ENCODE peak calls at places on chromosomes 16 and 17, in nine cellular contexts. One of them, this sample, is unnamed.

GRCh38 chr16:4415538-4416199 is 727 bp downstream of the CORO7 start:
- DNase-seq in activated CD8-positive, alpha-beta T cell treated with anti-CD3 and anti-CD28 coated beads for 36 hours: peak
- DNase-seq in ovary: no peak
- DNase-seq in testis: peak
- DNase-seq in AG10803: no peak
- DNase-seq in psoas muscle: peak
- DNase-seq in GM12865: peak
- DNase-seq in prostate gland: peak
- DNase-seq in hepatocyte: peak
- DNase-seq in this sample: no peak

GRCh38 chr16:69039333-69039941 is 66.0 kb upstream of the HAS3 start:
- DNase-seq in activated CD8-positive, alpha-beta T cell treated with anti-CD3 and anti-CD28 coated beads for 36 hours: no peak
- DNase-seq in ovary: no peak
- DNase-seq in testis: no peak
- DNase-seq in AG10803: no peak
- DNase-seq in psoas muscle: no peak
- DNase-seq in GM12865: no peak
- DNase-seq in prostate gland: no peak
- DNase-seq in hepatocyte: no peak
- DNase-seq in this sample: no peak

GRCh38 chr16:71426069-71426879 is 15.6 kb downstream of the TLE7 start:
- DNase-seq in activated CD8-positive, alpha-beta T cell treated with anti-CD3 and anti-CD28 coated beads for 36 hours: peak
- DNase-seq in ovary: peak
- DNase-seq in testis: peak
- DNase-seq in AG10803: peak
- DNase-seq in psoas muscle: no peak
- DNase-seq in GM12865: peak
- DNase-seq in prostate gland: peak
- DNase-seq in hepatocyte: peak
- DNase-seq in this sample: peak

GRCh38 chr16:89031715-89032659 is 55.0 kb upstream of the CBFA2T3 start:
- DNase-seq in activated CD8-positive, alpha-beta T cell treated with anti-CD3 and anti-CD28 coated beads for 36 hours: peak
- DNase-seq in ovary: no peak
- DNase-seq in testis: no peak
- DNase-seq in AG10803: no peak
- DNase-seq in psoas muscle: peak
- DNase-seq in GM12865: peak
- DNase-seq in prostate gland: no peak
- DNase-seq in hepatocyte: no peak
- DNase-seq in this sample: no peak

GRCh38 chr17:6305613-6306360 is 129.1 kb downstream of the AIPL1 start:
- DNase-seq in activated CD8-positive, alpha-beta T cell treated with anti-CD3 and anti-CD28 coated beads for 36 hours: no peak
- DNase-seq in ovary: no peak
- DNase-seq in testis: no peak
- DNase-seq in AG10803: no peak
- DNase-seq in psoas muscle: no peak
- DNase-seq in GM12865: no peak
- DNase-seq in prostate gland: no peak
- DNase-seq in hepatocyte: no peak
- DNase-seq in this sample: no peak

GRCh38 chr16:49461517-49461951 is 87.9 kb downstream of the C16orf78 start:
- DNase-seq in activated CD8-positive, alpha-beta T cell treated with anti-CD3 and anti-CD28 coated beads for 36 hours: no peak
- DNase-seq in ovary: no peak
- DNase-seq in testis: no peak
- DNase-seq in AG10803: no peak
- DNase-seq in psoas muscle: peak
- DNase-seq in GM12865: no peak
- DNase-seq in prostate gland: no peak
- DNase-seq in hepatocyte: no peak
- DNase-seq in this sample: no peak

GRCh38 chr17:16040710-16041251 is 41.2 kb downstream of the TTC19 start:
- DNase-seq in activated CD8-positive, alpha-beta T cell treated with anti-CD3 and anti-CD28 coated beads for 36 hours: no peak
- DNase-seq in ovary: peak
- DNase-seq in testis: peak
- DNase-seq in AG10803: peak
- DNase-seq in psoas muscle: no peak
- DNase-seq in GM12865: no peak
- DNase-seq in prostate gland: no peak
- DNase-seq in hepatocyte: peak
- DNase-seq in this sample: no peak

GRCh38 chr17:72523491-72523890 is 402.7 kb downstream of the SOX9 start:
- DNase-seq in activated CD8-positive, alpha-beta T cell treated with anti-CD3 and anti-CD28 coated beads for 36 hours: no peak
- DNase-seq in ovary: no peak
- DNase-seq in testis: no peak
- DNase-seq in AG10803: no peak
- DNase-seq in psoas muscle: no peak
- DNase-seq in GM12865: no peak
- DNase-seq in prostate gland: no peak
- DNase-seq in hepatocyte: no peak
- DNase-seq in this sample: no peak

GRCh38 chr17:8997994-8998628 is 23.2 kb upstream of the NTN1 start:
- DNase-seq in activated CD8-positive, alpha-beta T cell treated with anti-CD3 and anti-CD28 coated beads for 36 hours: peak
- DNase-seq in ovary: no peak
- DNase-seq in testis: peak
- DNase-seq in AG10803: peak
- DNase-seq in psoas muscle: peak
- DNase-seq in GM12865: peak
- DNase-seq in prostate gland: no peak
- DNase-seq in hepatocyte: peak
- DNase-seq in this sample: peak

GRCh38 chr17:73697872-73698271 is 53.6 kb upstream of the SDK2 start:
- DNase-seq in activated CD8-positive, alpha-beta T cell treated with anti-CD3 and anti-CD28 coated beads for 36 hours: no peak
- DNase-seq in ovary: no peak
- DNase-seq in testis: no peak
- DNase-seq in AG10803: no peak
- DNase-seq in psoas muscle: no peak
- DNase-seq in GM12865: no peak
- DNase-seq in prostate gland: no peak
- DNase-seq in hepatocyte: peak
- DNase-seq in this sample: no peak

GRCh38 chr17:64357191-64357981 is 33.3 kb downstream of the PECAM1 start:
- DNase-seq in activated CD8-positive, alpha-beta T cell treated with anti-CD3 and anti-CD28 coated beads for 36 hours: no peak
- DNase-seq in ovary: no peak
- DNase-seq in testis: no peak
- DNase-seq in AG10803: peak
- DNase-seq in psoas muscle: peak
- DNase-seq in GM12865: no peak
- DNase-seq in prostate gland: no peak
- DNase-seq in hepatocyte: no peak
- DNase-seq in this sample: no peak
- TF ChIP-seq CTCF in activated CD8-positive, alpha-beta T cell treated with anti-CD3 and anti-CD28 coated beads for 36 hours: no peak
- TF ChIP-seq CTCF in ovary: no peak
- TF ChIP-seq CTCF in testis: no peak
- TF ChIP-seq CTCF in AG10803: no peak
- TF ChIP-seq CTCF in psoas muscle: no peak
- TF ChIP-seq CTCF in GM12865: no peak
- TF ChIP-seq CTCF in prostate gland: no peak
- TF ChIP-seq CTCF in hepatocyte: no peak
- TF ChIP-seq CTCF in this sample: no peak

GRCh38 chr16:8374586-8374985 is 215.7 kb downstream of the TMEM114 start:
- DNase-seq in activated CD8-positive, alpha-beta T cell treated with anti-CD3 and anti-CD28 coated beads for 36 hours: no peak
- DNase-seq in ovary: no peak
- DNase-seq in testis: no peak
- DNase-seq in AG10803: no peak
- DNase-seq in psoas muscle: no peak
- DNase-seq in GM12865: no peak
- DNase-seq in prostate gland: no peak
- DNase-seq in hepatocyte: no peak
- DNase-seq in this sample: no peak

GRCh38 chr16:8372141-8372540 is 218.2 kb downstream of the TMEM114 start:
- DNase-seq in activated CD8-positive, alpha-beta T cell treated with anti-CD3 and anti-CD28 coated beads for 36 hours: no peak
- DNase-seq in ovary: no peak
- DNase-seq in testis: peak
- DNase-seq in AG10803: no peak
- DNase-seq in psoas muscle: no peak
- DNase-seq in GM12865: no peak
- DNase-seq in prostate gland: no peak
- DNase-seq in hepatocyte: no peak
- DNase-seq in this sample: no peak

GRCh38 chr16:8375208-8375607 is 215.1 kb downstream of the TMEM114 start:
- DNase-seq in activated CD8-positive, alpha-beta T cell treated with anti-CD3 and anti-CD28 coated beads for 36 hours: no peak
- DNase-seq in ovary: no peak
- DNase-seq in testis: no peak
- DNase-seq in AG10803: no peak
- DNase-seq in psoas muscle: no peak
- DNase-seq in GM12865: no peak
- DNase-seq in prostate gland: no peak
- DNase-seq in hepatocyte: no peak
- DNase-seq in this sample: no peak

GRCh38 chr16:8376430-8376829 is 213.9 kb downstream of the TMEM114 start:
- DNase-seq in activated CD8-positive, alpha-beta T cell treated with anti-CD3 and anti-CD28 coated beads for 36 hours: no peak
- DNase-seq in ovary: no peak
- DNase-seq in testis: no peak
- DNase-seq in AG10803: no peak
- DNase-seq in psoas muscle: no peak
- DNase-seq in GM12865: no peak
- DNase-seq in prostate gland: no peak
- DNase-seq in hepatocyte: no peak
- DNase-seq in this sample: no peak

GRCh38 chr16:8374032-8374431 is 216.3 kb downstream of the TMEM114 start:
- DNase-seq in activated CD8-positive, alpha-beta T cell treated with anti-CD3 and anti-CD28 coated beads for 36 hours: no peak
- DNase-seq in ovary: no peak
- DNase-seq in testis: no peak
- DNase-seq in AG10803: no peak
- DNase-seq in psoas muscle: no peak
- DNase-seq in GM12865: no peak
- DNase-seq in prostate gland: no peak
- DNase-seq in hepatocyte: no peak
- DNase-seq in this sample: no peak
- TF ChIP-seq CTCF in activated CD8-positive, alpha-beta T cell treated with anti-CD3 and anti-CD28 coated beads for 36 hours: no peak
- TF ChIP-seq CTCF in ovary: no peak
- TF ChIP-seq CTCF in testis: no peak
- TF ChIP-seq CTCF in AG10803: no peak
- TF ChIP-seq CTCF in psoas muscle: no peak
- TF ChIP-seq CTCF in GM12865: no peak
- TF ChIP-seq CTCF in prostate gland: no peak
- TF ChIP-seq CTCF in hepatocyte: no peak
- TF ChIP-seq CTCF in this sample: peak

GRCh38 chr16:48334325-48334724 is 50.9 kb downstream of the SIAH1 start:
- DNase-seq in activated CD8-positive, alpha-beta T cell treated with anti-CD3 and anti-CD28 coated beads for 36 hours: no peak
- DNase-seq in ovary: no peak
- DNase-seq in testis: no peak
- DNase-seq in AG10803: no peak
- DNase-seq in psoas muscle: no peak
- DNase-seq in GM12865: no peak
- DNase-seq in prostate gland: no peak
- DNase-seq in hepatocyte: no peak
- DNase-seq in this sample: no peak
- TF ChIP-seq CTCF in activated CD8-positive, alpha-beta T cell treated with anti-CD3 and anti-CD28 coated beads for 36 hours: no peak
- TF ChIP-seq CTCF in ovary: no peak
- TF ChIP-seq CTCF in testis: no peak
- TF ChIP-seq CTCF in AG10803: no peak
- TF ChIP-seq CTCF in psoas muscle: no peak
- TF ChIP-seq CTCF in GM12865: no peak
- TF ChIP-seq CTCF in prostate gland: no peak
- TF ChIP-seq CTCF in hepatocyte: no peak
- TF ChIP-seq CTCF in this sample: no peak

GRCh38 chr17:67833946-67834631 is 8.8 kb downstream of the BPTF start:
- DNase-seq in activated CD8-positive, alpha-beta T cell treated with anti-CD3 and anti-CD28 coated beads for 36 hours: no peak
- DNase-seq in ovary: no peak
- DNase-seq in testis: no peak
- DNase-seq in AG10803: no peak
- DNase-seq in psoas muscle: no peak
- DNase-seq in GM12865: no peak
- DNase-seq in prostate gland: no peak
- DNase-seq in hepatocyte: no peak
- DNase-seq in this sample: no peak
- TF ChIP-seq CTCF in activated CD8-positive, alpha-beta T cell treated with anti-CD3 and anti-CD28 coated beads for 36 hours: no peak
- TF ChIP-seq CTCF in ovary: no peak
- TF ChIP-seq CTCF in testis: no peak
- TF ChIP-seq CTCF in AG10803: no peak
- TF ChIP-seq CTCF in psoas muscle: no peak
- TF ChIP-seq CTCF in GM12865: no peak
- TF ChIP-seq CTCF in prostate gland: no peak
- TF ChIP-seq CTCF in hepatocyte: peak
- TF ChIP-seq CTCF in this sample: peak

GRCh38 chr17:27078296-27078695 is 215.6 kb upstream of the WSB1 start:
- DNase-seq in activated CD8-positive, alpha-beta T cell treated with anti-CD3 and anti-CD28 coated beads for 36 hours: no peak
- DNase-seq in ovary: no peak
- DNase-seq in testis: no peak
- DNase-seq in AG10803: no peak
- DNase-seq in psoas muscle: no peak
- DNase-seq in GM12865: no peak
- DNase-seq in prostate gland: no peak
- DNase-seq in hepatocyte: no peak
- DNase-seq in this sample: no peak

GRCh38 chr17:27081002-27081638 is 212.8 kb upstream of the WSB1 start:
- DNase-seq in activated CD8-positive, alpha-beta T cell treated with anti-CD3 and anti-CD28 coated beads for 36 hours: no peak
- DNase-seq in ovary: no peak
- DNase-seq in testis: no peak
- DNase-seq in AG10803: no peak
- DNase-seq in psoas muscle: no peak
- DNase-seq in GM12865: no peak
- DNase-seq in prostate gland: no peak
- DNase-seq in hepatocyte: no peak
- DNase-seq in this sample: no peak

GRCh38 chr17:27082023-27082774 is 211.7 kb upstream of the WSB1 start:
- DNase-seq in activated CD8-positive, alpha-beta T cell treated with anti-CD3 and anti-CD28 coated beads for 36 hours: no peak
- DNase-seq in ovary: no peak
- DNase-seq in testis: no peak
- DNase-seq in AG10803: no peak
- DNase-seq in psoas muscle: no peak
- DNase-seq in GM12865: no peak
- DNase-seq in prostate gland: no peak
- DNase-seq in hepatocyte: no peak
- DNase-seq in this sample: no peak

GRCh38 chr17:27076814-27077213 is 217.1 kb upstream of the WSB1 start:
- DNase-seq in activated CD8-positive, alpha-beta T cell treated with anti-CD3 and anti-CD28 coated beads for 36 hours: no peak
- DNase-seq in ovary: no peak
- DNase-seq in testis: no peak
- DNase-seq in AG10803: no peak
- DNase-seq in psoas muscle: no peak
- DNase-seq in GM12865: no peak
- DNase-seq in prostate gland: no peak
- DNase-seq in hepatocyte: no peak
- DNase-seq in this sample: no peak

GRCh38 chr17:27079660-27080059 is 214.3 kb upstream of the WSB1 start:
- DNase-seq in activated CD8-positive, alpha-beta T cell treated with anti-CD3 and anti-CD28 coated beads for 36 hours: no peak
- DNase-seq in ovary: no peak
- DNase-seq in testis: no peak
- DNase-seq in AG10803: no peak
- DNase-seq in psoas muscle: no peak
- DNase-seq in GM12865: no peak
- DNase-seq in prostate gland: no peak
- DNase-seq in hepatocyte: no peak
- DNase-seq in this sample: no peak
- TF ChIP-seq CTCF in activated CD8-positive, alpha-beta T cell treated with anti-CD3 and anti-CD28 coated beads for 36 hours: no peak
- TF ChIP-seq CTCF in ovary: no peak
- TF ChIP-seq CTCF in testis: no peak
- TF ChIP-seq CTCF in AG10803: no peak
- TF ChIP-seq CTCF in psoas muscle: no peak
- TF ChIP-seq CTCF in GM12865: no peak
- TF ChIP-seq CTCF in prostate gland: no peak
- TF ChIP-seq CTCF in hepatocyte: no peak
- TF ChIP-seq CTCF in this sample: no peak